ENCODE peak calls at places on chromosomes 6 and 20, in five cellular contexts. L is CD4-positive, alpha-beta T cell; C is CD8-positive, alpha-beta T cell; D is fibroblast of mammary gland; K is hepatocyte. A is an unnamed sample.

GRCh38 chr6:149628865-149629544 is 19.5 kb downstream of the KATNA1 start:
- DNase-seq in L (no peak), C (no peak), D (no peak), K (no peak), A (no peak)

GRCh38 chr6:46715106-46715505 is 20.1 kb downstream of the PLA2G7 start:
- DNase-seq in L (no peak), C (no peak), D (peak), K (no peak), A (no peak)

GRCh38 chr6:44386929-44387345 is 569 bp upstream of the CDC5L start:
- DNase-seq in L (no peak), C (no peak), D (peak), K (peak), A (no peak)

GRCh38 chr6:37521674-37522073 is 22.0 kb upstream of the CCDC167 start:
- DNase-seq in L (no peak), C (no peak), D (no peak), K (no peak), A (no peak)

GRCh38 chr20:41086402-41087324 is 50.7 kb upstream of the PLCG1 start:
- DNase-seq in L (no peak), C (no peak), D (no peak), K (peak), A (no peak)

GRCh38 chr20:49037962-49038387 is 8.1 kb upstream of the CSE1L start:
- DNase-seq in L (no peak), C (no peak), D (no peak), K (no peak), A (no peak)

GRCh38 chr20:37297066-37297736 is 7.7 kb downstream of the MANBAL start:
- DNase-seq in L (no peak), C (no peak), D (peak), K (no peak), A (no peak)

GRCh38 chr20:37319120-37319717 is 26.7 kb upstream of the SRC start:
- DNase-seq in L (no peak), C (no peak), D (no peak), K (no peak), A (no peak)

GRCh38 chr6:82681119-82681714 is 317.6 kb downstream of the TPBG start:
- DNase-seq in L (no peak), C (no peak), D (no peak), K (no peak), A (no peak)

GRCh38 chr20:57980526-57980925 is 247.9 kb downstream of the ANKRD60 start:
- DNase-seq in L (no peak), C (no peak), D (no peak), K (no peak), A (no peak)

GRCh38 chr20:34300809-34301586 is 2.2 kb downstream of the AHCY start:
- DNase-seq in L (no peak), C (no peak), D (no peak), K (peak), A (no peak)

GRCh38 chr6:89252902-89253301 is 35.7 kb upstream of the GABRR1 start:
- DNase-seq in L (no peak), C (no peak), D (no peak), K (no peak), A (no peak)

GRCh38 chr6:157606516-157606915 is 216.5 kb upstream of the SNX9 start:
- DNase-seq in L (no peak), C (no peak), D (no peak), K (no peak), A (no peak)

GRCh38 chr6:74075323-74075722 is 379.3 kb downstream of the CD109 start:
- DNase-seq in L (no peak), C (no peak), D (peak), K (no peak), A (peak)

GRCh38 chr6:140182819-140183218 is 808.4 kb upstream of the CITED2 start:
- DNase-seq in L (no peak), C (no peak), D (peak), K (no peak), A (no peak)

GRCh38 chr20:4091332-4092135 is 76.2 kb upstream of the RNF24 start:
- DNase-seq in L (peak), C (peak), D (peak), K (peak), A (peak)

GRCh38 chr6:126308367-126308766 is 31.5 kb upstream of the CENPW start:
- DNase-seq in L (no peak), C (no peak), D (peak), K (no peak), A (no peak)

GRCh38 chr6:143449731-143450452 is 603 bp downstream of the ADAT2 start:
- DNase-seq in L (peak), C (peak), D (peak), K (peak), A (no peak)

GRCh38 chr6:33935439-33936080 is 131.8 kb upstream of the MLN start:
- DNase-seq in L (no peak), C (no peak), D (no peak), K (no peak), A (no peak)

GRCh38 chr6:149045404-149045803 is 272.1 kb upstream of the TAB2 start:
- DNase-seq in L (no peak), C (no peak), D (no peak), K (no peak), A (no peak)

GRCh38 chr6:43836507-43836906 is 66.5 kb downstream of the VEGFA start:
- DNase-seq in L (no peak), C (no peak), D (peak), K (no peak), A (no peak)

GRCh38 chr6:38975621-38976049 is 72.9 kb upstream of the GLP1R start:
- DNase-seq in L (no peak), C (no peak), D (no peak), K (peak), A (no peak)

GRCh38 chr6:97586344-97586743 is 303.3 kb upstream of the MMS22L start:
- DNase-seq in L (no peak), C (no peak), D (peak), K (peak), A (no peak)

GRCh38 chr20:19940945-19941590 is 76.1 kb upstream of the NAA20 start:
- DNase-seq in L (no peak), C (no peak), D (no peak), K (no peak), A (no peak)

GRCh38 chr6:139474145-139475108 is 100.0 kb upstream of the CITED2 start:
- DNase-seq in L (no peak), C (no peak), D (peak), K (peak), A (no peak)

GRCh38 chr6:43575105-43575771 is 600 bp downstream of the XPO5 start:
- DNase-seq in L (peak), C (no peak), D (peak), K (peak), A (peak)

GRCh38 chr6:47483853-47484546 is 6.4 kb downstream of the CD2AP start:
- DNase-seq in L (no peak), C (no peak), D (peak), K (no peak), A (no peak)

GRCh38 chr20:10502098-10502526 is 67.0 kb downstream of the SLX4IP start:
- DNase-seq in L (no peak), C (no peak), D (no peak), K (no peak), A (no peak)

DNA sequence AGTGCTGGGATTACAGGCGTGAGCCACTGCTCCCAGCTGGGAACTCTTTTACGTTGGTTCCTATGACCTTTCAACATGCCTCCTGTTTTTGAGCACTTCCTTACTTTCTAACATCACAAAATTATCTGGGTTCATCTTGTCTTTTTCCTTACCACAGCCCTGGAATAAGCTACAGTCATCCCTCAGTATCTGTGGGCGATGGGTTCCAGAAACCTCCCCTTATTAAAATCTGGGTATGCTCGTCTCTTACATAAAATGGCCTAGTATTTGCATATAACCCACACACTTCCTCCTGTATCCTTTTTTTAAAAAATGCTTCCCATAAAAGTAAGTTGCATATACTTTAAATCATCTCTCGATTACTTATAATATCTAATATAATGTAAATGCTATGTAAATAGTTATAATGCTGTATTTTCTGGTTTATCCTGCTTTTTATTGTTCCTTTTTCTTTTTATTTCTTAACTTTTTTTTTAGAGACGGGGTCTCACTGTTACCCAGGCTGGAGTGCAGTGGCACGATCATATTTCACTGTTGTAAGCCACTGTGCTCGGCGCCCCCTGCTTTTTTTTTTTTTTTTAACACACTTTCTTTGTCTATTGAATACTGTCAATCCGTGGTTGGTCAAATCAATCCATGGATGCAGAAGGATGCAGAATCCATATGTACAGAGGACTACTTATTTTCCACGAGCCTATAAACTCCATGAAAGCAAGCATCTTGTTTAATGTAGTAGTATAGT is 9.2 kb downstream of the RPF2 start:
- DNase-seq in L (no peak), C (no peak), D (no peak), K (no peak), A (no peak)
- TF ChIP-seq CTCF in L (no peak), C (no peak), D (no peak), K (no peak), A (no peak)

DNA sequence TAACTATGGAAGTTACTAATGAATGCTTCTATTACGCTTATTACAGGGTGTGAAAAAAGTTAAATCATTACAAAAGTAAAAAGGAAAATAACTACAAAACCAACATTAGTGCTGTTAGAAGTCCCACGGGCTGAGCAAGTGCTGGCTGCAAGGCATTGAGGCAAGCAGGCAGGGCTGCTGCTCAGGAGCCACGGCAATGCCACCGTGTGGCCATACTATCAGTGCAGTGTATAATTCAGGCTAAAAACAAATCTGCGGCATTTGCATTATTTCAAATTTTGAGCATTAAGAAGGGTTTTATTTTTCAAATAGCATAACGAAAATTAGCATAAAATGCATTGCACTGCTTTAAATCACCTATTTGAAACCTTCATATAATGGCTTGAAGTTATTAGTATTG is 17.1 kb downstream of the IFNGR1 start:
- DNase-seq in L (no peak), C (no peak), D (no peak), K (no peak), A (no peak)
- TF ChIP-seq CTCF in L (no peak), C (no peak), D (peak), K (peak), A (no peak)

DNA sequence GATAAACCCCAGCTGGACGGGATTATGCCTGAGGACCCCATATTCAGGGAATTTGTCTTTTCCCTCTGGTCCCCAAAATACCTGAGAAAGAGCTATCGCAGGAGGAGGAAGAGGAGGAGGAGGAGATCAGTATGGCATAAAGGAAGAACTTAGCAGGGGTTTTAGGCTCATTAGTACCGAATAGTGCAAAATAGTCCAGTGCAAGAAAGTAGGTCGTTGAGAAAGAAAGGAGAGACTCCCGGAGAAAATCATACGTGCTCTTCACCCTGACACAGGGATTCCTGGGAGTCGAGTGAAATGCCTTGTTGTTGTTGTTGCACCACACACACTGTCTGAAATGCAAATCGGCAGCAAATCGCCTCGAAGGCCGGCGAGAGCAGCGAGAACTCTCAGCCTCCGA is 178.9 kb upstream of the ARID1B start:
- DNase-seq in L (no peak), C (no peak), D (no peak), K (no peak), A (no peak)
- TF ChIP-seq CTCF in L (no peak), C (no peak), D (no peak), K (no peak), A (no peak)

GRCh38 chr6:167255918-167256553 is 35.1 kb upstream of the UNC93A start:
- DNase-seq in L (no peak), C (no peak), D (no peak), K (no peak), A (no peak)
- TF ChIP-seq CTCF in L (no peak), C (no peak), D (no peak), K (no peak), A (no peak)

DNA sequence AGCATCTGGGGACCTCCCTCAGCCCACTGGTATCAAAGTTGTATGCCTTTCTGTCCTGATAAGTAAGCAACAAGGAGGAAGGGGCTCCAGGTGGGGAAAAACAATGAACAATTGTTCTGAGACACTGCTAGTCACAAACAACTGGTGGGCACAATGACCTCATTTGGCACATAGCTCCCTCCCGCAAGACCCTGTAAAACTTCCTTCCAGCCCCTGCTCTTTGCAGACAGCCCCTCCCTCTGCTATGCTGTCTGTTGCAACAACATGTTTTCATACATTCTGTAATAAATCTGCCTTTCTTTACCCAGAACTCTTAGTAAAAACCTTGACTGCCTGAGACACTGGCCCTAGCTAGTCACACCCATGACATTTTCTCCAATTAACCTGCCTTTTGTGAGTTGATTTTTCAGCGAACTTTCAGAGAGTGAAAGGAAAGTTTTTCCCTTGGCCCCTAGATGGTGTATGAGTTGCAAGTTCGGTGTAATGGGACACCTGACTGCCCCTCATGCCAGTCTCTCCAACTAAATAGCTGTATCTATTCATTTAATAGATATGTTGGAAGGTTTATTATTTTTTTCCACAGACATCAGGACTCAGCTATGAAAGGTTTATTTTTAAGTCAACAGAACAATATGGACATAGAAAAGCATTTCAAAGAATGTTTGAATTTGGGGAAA is 142.3 kb upstream of the SLC22A16 start:
- DNase-seq in L (no peak), C (no peak), D (peak), K (peak), A (no peak)
- TF ChIP-seq CTCF in L (no peak), C (no peak), D (peak), K (peak), A (no peak)

GRCh38 chr20:43842126-43843020 is 72.3 kb upstream of the TOX2 start:
- DNase-seq in L (no peak), C (no peak), D (peak), K (no peak), A (no peak)

GRCh38 chr20:43838703-43839060 is 76.0 kb upstream of the TOX2 start:
- DNase-seq in L (no peak), C (no peak), D (no peak), K (no peak), A (no peak)

GRCh38 chr20:43839793-43840199 is 74.9 kb upstream of the TOX2 start:
- DNase-seq in L (no peak), C (no peak), D (no peak), K (no peak), A (no peak)

GRCh38 chr20:43837856-43838702 is 76.6 kb upstream of the TOX2 start:
- DNase-seq in L (no peak), C (no peak), D (no peak), K (no peak), A (no peak)

DNA sequence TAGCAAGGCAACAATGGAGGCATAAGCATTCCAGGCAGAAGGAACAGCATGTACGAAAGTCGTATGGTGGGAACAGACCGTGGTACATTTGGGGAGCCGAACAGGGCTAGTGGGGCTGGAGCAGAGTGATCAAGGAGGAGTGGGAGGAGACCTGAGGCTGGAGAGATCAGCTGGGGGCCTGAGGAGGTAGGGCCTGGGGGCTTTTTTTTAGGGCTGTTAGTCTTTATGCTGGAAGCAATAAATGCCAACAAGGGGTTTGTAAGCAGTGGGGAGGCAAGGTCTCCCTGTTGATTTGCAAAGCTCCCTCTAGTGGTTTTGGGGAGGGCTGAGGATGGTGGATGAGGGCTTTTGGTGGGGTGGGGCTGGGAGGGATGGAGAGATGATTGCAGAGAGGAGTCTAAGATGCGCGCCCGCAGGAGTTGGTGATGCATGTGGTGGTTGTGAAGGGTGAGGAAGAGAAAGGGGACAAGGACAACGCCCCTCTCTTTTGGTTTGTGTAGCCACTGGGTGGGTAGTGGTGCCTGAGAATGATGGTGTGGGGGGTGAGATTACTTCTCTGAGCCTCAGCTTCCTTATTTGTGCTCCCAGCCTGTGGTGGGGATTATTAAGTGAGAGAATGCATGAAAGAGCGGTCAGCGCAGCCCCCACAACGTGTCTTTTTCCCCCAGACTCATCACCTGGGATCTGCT is 74.1 kb upstream of the TOX2 start:
- DNase-seq in L (peak), C (no peak), D (peak), K (no peak), A (no peak)
- TF ChIP-seq CTCF in L (no peak), C (peak), D (peak), K (peak), A (no peak)

GRCh38 chr6:42095776-42096541 is 45.6 kb downstream of the TAF8 start:
- DNase-seq in L (no peak), C (no peak), D (no peak), K (no peak), A (no peak)
- TF ChIP-seq CTCF in L (no peak), C (no peak), D (no peak), K (no peak), A (no peak)

GRCh38 chr6:95364016-95364604 is 213.2 kb upstream of the MANEA start:
- DNase-seq in L (no peak), C (no peak), D (peak), K (peak), A (no peak)
- TF ChIP-seq CTCF in L (no peak), C (no peak), D (peak), K (peak), A (no peak)

DNA sequence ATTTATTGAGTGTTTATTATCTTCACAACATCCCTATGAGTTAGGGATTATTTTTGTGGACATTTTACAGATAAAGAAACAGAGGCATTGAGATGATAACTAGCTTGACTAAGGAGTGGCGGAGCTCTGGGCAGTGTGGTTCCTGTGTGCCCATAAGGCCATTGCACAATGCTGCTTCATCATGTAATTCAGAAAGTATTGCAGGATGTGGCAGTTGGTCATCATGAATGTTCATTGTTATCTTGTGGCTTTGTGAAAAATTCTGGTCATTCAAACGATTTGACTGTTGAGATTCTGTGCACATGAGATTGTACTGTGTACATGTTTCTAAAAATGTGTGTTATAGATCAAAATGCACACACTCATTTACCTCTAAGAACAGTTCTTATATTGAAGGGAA is 150.8 kb downstream of the ESR1 start:
- DNase-seq in L (no peak), C (no peak), D (peak), K (no peak), A (no peak)
- TF ChIP-seq CTCF in L (no peak), C (no peak), D (no peak), K (no peak), A (no peak)

A was measured in omental fat pad.